ENCODE peak calls at places on chromosomes 12 and 14, in six cellular contexts. M is OCI-LY7, I is prostate gland, U is PC-3, O is adrenal gland, T is testis. P is an unnamed sample. For H3K4me1, the result is how much of the 10 kb centered on the place peaks cover.

GRCh38 chr12:47236109-47236714 is 156.5 kb upstream of the AMIGO2 start:
- DNase-seq in U (peak), O (no peak), T (no peak), M (no peak), I (no peak), P (no peak)

GRCh38 chr12:107544947-107545346 is 140.7 kb upstream of the PWP1 start:
- DNase-seq in I (no peak), U (no peak), T (no peak), O (no peak), M (no peak), P (no peak)

GRCh38 chr12:25926536-25926935 is 31.9 kb upstream of the RASSF8 start:
- DNase-seq in M (no peak), O (no peak), I (no peak), T (no peak), U (peak), P (no peak)

GRCh38 chr14:51547701-51548100 is 104.0 kb upstream of the FRMD6 start:
- DNase-seq in O (no peak), I (no peak), M (no peak), U (no peak), T (no peak), P (no peak)

GRCh38 chr14:23121401-23121800 is 2.3 kb upstream of the CEBPE start:
- DNase-seq in O (peak), I (no peak), M (peak), U (peak), T (peak), P (no peak)

GRCh38 chr12:69330475-69331473 is 17.4 kb upstream of the LYZ start:
- DNase-seq in T (peak), U (peak), O (peak), M (peak), I (peak), P (peak)

GRCh38 chr14:25381498-25381897 is 331.6 kb upstream of the STXBP6 start:
- DNase-seq in M (peak), I (no peak), O (no peak), T (no peak), U (peak), P (no peak)

GRCh38 chr14:51441001-51441400 is 201.0 kb downstream of the TMX1 start:
- DNase-seq in M (no peak), I (no peak), T (peak), O (no peak), U (peak), P (no peak)

GRCh38 chr12:93302331-93303229 is 75.1 kb upstream of the NUDT4 start:
- DNase-seq in U (no peak), O (no peak), T (peak), M (no peak), I (no peak), P (no peak)

GRCh38 chr14:89927466-89927865 is 27.1 kb downstream of the EFCAB11 start:
- DNase-seq in O (no peak), I (no peak), U (no peak), T (no peak), M (no peak), P (no peak)

GRCh38 chr14:35879141-35879648 is 53.1 kb downstream of the BRMS1L start:
- DNase-seq in O (no peak), I (no peak), U (no peak), T (no peak), M (no peak), P (no peak)

GRCh38 chr14:82724296-82724695 is 1190.6 kb upstream of the SEL1L start:
- DNase-seq in T (no peak), U (peak), O (no peak), I (no peak), M (no peak), P (no peak)

GRCh38 chr14:23381871-23382270 is 5.0 kb downstream of the CMTM5 start:
- DNase-seq in I (no peak), U (no peak), M (no peak), T (no peak), O (no peak), P (no peak)

GRCh38 chr14:61213930-61214329 is 67.2 kb downstream of the TMEM30B start:
- DNase-seq in O (no peak), T (no peak), M (no peak), U (peak), I (no peak), P (no peak)

GRCh38 chr14:29671034-29671433 is 256.6 kb downstream of the PRKD1 start:
- DNase-seq in O (no peak), M (no peak), U (no peak), I (no peak), T (no peak), P (no peak)

GRCh38 chr12:79782197-79782890 is 91.6 kb upstream of the PAWR start:
- DNase-seq in O (no peak), U (no peak), M (no peak), T (no peak), I (no peak), P (no peak)

GRCh38 chr14:100305446-100306255 is 593 bp downstream of the SLC25A29 start:
- DNase-seq in U (peak), M (peak), I (peak), O (no peak), T (no peak), P (no peak)

GRCh38 chr12:29516431-29516875 is 19.0 kb upstream of the OVCH1 start:
- DNase-seq in I (no peak), M (no peak), T (no peak), U (peak), O (no peak), P (no peak)

GRCh38 chr12:31362115-31362758 is 36.3 kb upstream of the SINHCAF start:
- DNase-seq in O (no peak), U (no peak), I (peak), T (no peak), M (peak), P (no peak)

GRCh38 chr12:62600038-62600437 is 133.4 kb downstream of the MON2 start:
- DNase-seq in I (no peak), O (no peak), U (peak), M (no peak), T (no peak), P (no peak)

GRCh38 chr12:122395319-122395718 is 27.1 kb downstream of the CLIP1 start:
- DNase-seq in O (no peak), I (no peak), U (peak), M (no peak), T (no peak), P (no peak)

GRCh38 chr12:113786107-113786506 is 180.0 kb downstream of the RBM19 start:
- DNase-seq in I (no peak), U (peak), O (no peak), M (no peak), T (no peak), P (no peak)

GRCh38 chr12:67676624-67677023 is 28.1 kb downstream of the DYRK2 start:
- DNase-seq in I (no peak), U (peak), O (no peak), M (no peak), T (no peak), P (no peak)

GRCh38 chr12:54591001-54591591 is 2.6 kb upstream of the PPP1R1A start:
- DNase-seq in U (no peak), T (no peak), O (no peak), I (no peak), M (peak), P (no peak)

GRCh38 chr14:106209745-106210144 is 683.4 kb downstream of the TMEM121 start:
- DNase-seq in T (no peak), O (no peak), M (no peak), I (no peak), U (no peak), P (peak)

GRCh38 chr12:82789674-82790073 is 103.0 kb downstream of the TMTC2 start:
- DNase-seq in T (no peak), M (no peak), O (no peak), U (no peak), I (no peak), P (no peak)

GRCh38 chr12:19856389-19856788 is 417.1 kb downstream of the AEBP2 start:
- DNase-seq in T (no peak), O (no peak), U (no peak), I (no peak), M (no peak), P (no peak)

GRCh38 chr14:41549821-41550597 is 56.7 kb upstream of the LRFN5 start:
- DNase-seq in I (no peak), M (no peak), T (no peak), O (no peak), U (peak), P (no peak)

DNA sequence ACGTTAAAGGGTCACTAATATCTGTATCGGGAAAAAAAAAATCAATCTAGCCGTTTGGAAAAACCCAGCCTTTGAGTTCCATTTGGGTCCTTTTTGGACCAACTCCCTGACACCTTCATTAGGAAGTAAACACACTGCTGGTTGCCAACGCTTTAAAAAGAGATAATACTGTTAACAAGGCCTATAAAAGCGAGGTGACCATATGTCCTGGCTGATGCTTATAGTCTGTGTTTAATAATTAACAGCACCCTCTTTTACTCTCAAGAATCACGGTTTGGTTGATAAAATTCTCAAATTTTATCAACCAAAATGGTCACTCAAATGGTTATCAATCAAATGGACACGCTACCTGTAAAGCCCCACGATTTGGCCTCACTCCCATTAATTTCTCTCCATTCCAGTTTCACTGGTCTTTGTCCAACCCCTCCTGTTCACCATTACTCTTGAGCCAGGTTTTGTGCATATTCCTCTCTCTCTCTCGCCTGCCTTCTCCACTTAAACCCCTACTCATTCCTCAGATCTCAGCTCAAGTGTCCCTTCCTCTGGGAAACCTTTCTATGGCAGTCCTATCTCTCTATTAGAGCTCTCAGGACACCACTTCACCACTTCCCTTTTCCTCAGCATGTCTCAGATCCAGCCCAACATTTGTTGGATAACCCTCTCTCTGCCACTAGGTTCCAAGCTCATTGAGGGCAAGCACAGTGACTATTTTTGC is 9.5 kb downstream of the BTG1 start:
- DNase-seq in O (no peak), U (no peak), I (no peak), T (no peak), M (no peak), P (no peak)
- H3K4me1 ChIP-seq in O (half or more), U (half or more), I (under half), T (under half), M (half or more), P (half or more)

GRCh38 chr14:98548071-98548686 is 723.8 kb downstream of the BCL11B start:
- DNase-seq in U (no peak), I (no peak), O (no peak), T (no peak), M (no peak), P (no peak)
- H3K27ac ChIP-seq in U (no peak), I (no peak), O (no peak), T (no peak), M (no peak), P (no peak)

DNA sequence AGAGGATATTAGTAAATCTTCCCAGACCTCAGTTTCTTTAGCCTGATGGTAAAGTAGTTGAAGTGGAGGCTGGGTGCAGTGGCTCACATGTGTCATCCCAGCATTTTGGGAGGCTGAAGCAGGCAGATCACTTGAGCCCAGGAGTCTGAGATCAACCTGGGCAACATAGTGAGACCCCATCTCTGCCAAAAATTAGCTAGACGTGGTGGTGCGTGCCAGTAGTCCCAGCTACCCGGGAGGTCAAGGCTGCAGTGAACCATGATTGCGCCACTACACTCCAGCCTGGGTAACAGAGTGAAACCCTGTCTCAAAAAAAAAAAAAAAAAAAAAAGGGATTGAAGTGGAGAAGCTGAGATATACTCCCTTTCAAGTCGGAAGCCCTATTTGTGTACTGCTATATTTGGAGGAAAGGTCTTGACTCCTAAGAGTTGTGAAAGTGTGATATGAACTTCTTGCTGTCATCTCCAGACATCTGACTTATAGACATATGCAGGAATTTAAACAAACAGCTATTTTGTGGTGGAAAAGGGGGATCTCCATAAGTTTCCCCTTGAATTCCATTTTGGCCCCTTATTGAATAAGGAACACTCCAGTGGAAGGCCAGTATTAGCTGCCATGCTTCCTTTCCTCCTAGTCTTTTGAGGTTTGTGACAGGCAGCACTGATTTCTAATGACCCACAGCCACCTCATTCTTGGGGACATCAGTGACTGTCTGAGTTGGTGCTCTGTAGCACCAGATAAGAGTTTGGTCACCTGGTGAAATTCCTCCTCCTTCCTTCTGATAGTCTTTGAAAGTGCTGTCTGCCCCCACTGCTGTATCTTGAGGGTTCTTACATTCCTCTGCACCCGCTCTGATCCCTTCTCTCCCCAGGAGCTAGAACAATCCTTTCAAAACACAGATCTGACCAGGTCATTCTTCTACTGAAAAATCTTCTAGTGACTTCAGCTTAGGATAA is 7.4 kb downstream of the ELK3 start:
- DNase-seq in I (no peak), M (no peak), O (peak), T (no peak), U (no peak), P (no peak)
- H3K4me1 ChIP-seq in I (under half), M (under half), O (under half), T (under half), U (under half), P (half or more)

GRCh38 chr12:92134638-92135274 is 10.9 kb downstream of the BTG1 start:
- DNase-seq in U (peak), O (no peak), T (no peak), M (no peak), I (no peak), P (no peak)
- H3K27ac ChIP-seq in U (peak), O (peak), T (peak), M (peak), I (no peak), P (peak)

GRCh38 chr12:49414364-49414763 is 47.1 kb downstream of the SPATS2 start:
- DNase-seq in T (no peak), M (no peak), U (no peak), O (no peak), I (no peak), P (no peak)
- H3K4me1 ChIP-seq in T (under half), M (under half), U (under half), O (under half), I (under half), P (under half)

DNA sequence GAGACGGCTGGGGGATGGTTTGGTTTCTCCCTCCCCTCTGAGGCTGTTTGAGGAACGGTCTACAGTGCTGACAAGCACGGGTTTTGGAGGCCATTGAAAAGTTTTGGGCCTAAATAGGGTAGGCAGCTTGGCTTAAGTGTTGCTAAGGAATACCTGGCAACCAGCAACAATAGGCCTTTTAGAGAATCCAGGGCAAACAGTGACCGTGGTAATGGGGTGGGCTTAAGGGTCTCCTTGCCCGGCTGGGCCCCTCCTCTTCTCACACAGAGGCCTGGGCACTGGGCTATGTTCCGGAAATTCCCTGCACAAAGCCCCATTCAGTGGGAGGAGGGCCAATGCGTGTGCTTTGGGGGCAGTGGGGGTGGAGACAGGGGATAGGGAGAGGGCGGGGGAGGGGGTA is 55.4 kb downstream of the ASCL1 start:
- DNase-seq in I (no peak), T (no peak), O (no peak), M (no peak), U (no peak), P (no peak)
- H3K27ac ChIP-seq in I (no peak), T (no peak), O (no peak), M (no peak), U (no peak), P (no peak)

DNA sequence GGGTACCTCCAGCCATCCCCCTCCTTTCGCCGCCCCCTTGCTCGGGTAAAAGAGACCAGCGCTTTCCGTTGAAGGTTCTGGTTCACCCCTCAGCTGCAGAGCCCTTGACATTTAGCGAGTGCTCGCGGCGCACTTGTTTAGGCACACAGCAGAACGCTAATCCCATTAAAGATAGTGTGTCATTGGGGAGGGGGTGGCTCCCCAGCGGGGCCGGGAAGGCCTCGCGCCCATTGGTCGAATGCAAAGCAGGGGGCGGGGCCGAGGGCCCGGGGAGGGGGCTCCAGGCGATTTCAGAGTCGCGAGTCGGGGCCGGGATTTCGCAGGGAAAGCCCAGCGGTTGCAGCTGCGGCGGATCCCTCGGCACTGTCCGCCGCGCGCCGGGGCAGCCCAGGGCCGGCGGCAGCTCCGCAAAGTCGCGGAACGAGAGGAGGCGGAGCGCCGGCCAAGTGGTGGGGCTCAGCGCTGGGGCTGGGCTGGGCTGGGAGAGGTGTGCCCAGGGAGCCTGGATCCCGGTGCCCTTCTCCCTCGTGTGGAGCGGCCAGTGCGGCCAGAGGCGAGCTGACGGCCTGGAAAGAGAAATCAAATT is 122.9 kb downstream of the TSPAN9 start:
- DNase-seq in O (peak), M (no peak), U (peak), T (peak), I (peak), P (no peak)
- H3K4me1 ChIP-seq in O (under half), M (under half), U (under half), T (under half), I (under half), P (under half)

DNA sequence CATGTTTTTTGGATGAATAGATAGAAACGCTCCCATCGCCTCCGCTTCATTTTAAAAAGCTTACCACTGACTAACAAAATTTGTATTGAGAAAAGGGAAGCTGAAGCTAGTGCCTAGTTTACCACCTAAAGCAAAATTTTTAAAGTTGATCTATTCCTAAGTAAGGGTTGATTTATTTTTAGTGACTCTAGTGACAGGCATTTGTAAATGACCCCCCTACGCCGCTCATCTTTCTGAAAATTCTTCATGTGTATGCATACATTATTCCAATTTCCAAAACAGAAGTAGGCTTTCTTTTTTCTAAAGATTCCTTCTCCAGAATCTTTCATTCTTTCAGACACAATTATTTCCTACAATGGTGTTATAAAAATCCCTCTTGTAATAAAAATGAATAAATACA is 5.4 kb downstream of the HMGA2 start:
- DNase-seq in M (no peak), O (no peak), U (no peak), T (no peak), I (no peak), P (no peak)
- H3K27ac ChIP-seq in M (no peak), O (no peak), U (peak), T (no peak), I (no peak), P (no peak)

GRCh38 chr12:6998708-6999451 is 19.4 kb downstream of the LPCAT3 start:
- DNase-seq in M (no peak), T (no peak), I (no peak), O (peak), U (no peak), P (no peak)
- H3K4me1 ChIP-seq in M (under half), T (under half), I (under half), O (under half), U (under half), P (under half)